ENCODE peak calls at places on chromosomes 13 and 19, in nine cellular contexts. One of them, this sample, is unnamed.

GRCh38 chr13:25966086-25966485 is 85.7 kb downstream of the SHISA2 start:
- DNase-seq in aorta: no peak
- DNase-seq in cardiac muscle cell: peak
- DNase-seq in psoas muscle: no peak
- DNase-seq in pancreas: no peak
- DNase-seq in H7: no peak
- DNase-seq in fibroblast of lung: no peak
- DNase-seq in mucosa of descending colon: no peak
- DNase-seq in astrocyte of the spinal cord: no peak
- DNase-seq in this sample: no peak

GRCh38 chr13:33388254-33388998 is 102.9 kb upstream of the STARD13 start:
- DNase-seq in fibroblast of lung: no peak
- DNase-seq in astrocyte of the spinal cord: no peak
- DNase-seq in aorta: no peak
- DNase-seq in cardiac muscle cell: no peak
- DNase-seq in H7: no peak
- DNase-seq in mucosa of descending colon: no peak
- DNase-seq in psoas muscle: no peak
- DNase-seq in pancreas: no peak
- DNase-seq in this sample: no peak

GRCh38 chr13:98746968-98747367 is 5.5 kb downstream of the SLC15A1 start:
- DNase-seq in psoas muscle: no peak
- DNase-seq in H7: no peak
- DNase-seq in astrocyte of the spinal cord: no peak
- DNase-seq in pancreas: no peak
- DNase-seq in fibroblast of lung: no peak
- DNase-seq in cardiac muscle cell: peak
- DNase-seq in mucosa of descending colon: no peak
- DNase-seq in aorta: no peak
- DNase-seq in this sample: no peak

GRCh38 chr19:16207063-16207462 is 9.4 kb downstream of the AP1M1 start:
- DNase-seq in aorta: peak
- DNase-seq in psoas muscle: no peak
- DNase-seq in cardiac muscle cell: no peak
- DNase-seq in H7: no peak
- DNase-seq in fibroblast of lung: no peak
- DNase-seq in astrocyte of the spinal cord: no peak
- DNase-seq in mucosa of descending colon: no peak
- DNase-seq in pancreas: peak
- DNase-seq in this sample: no peak

GRCh38 chr19:30605333-30605732 is 233.1 kb downstream of the ZNF536 start:
- DNase-seq in mucosa of descending colon: no peak
- DNase-seq in pancreas: no peak
- DNase-seq in astrocyte of the spinal cord: no peak
- DNase-seq in H7: no peak
- DNase-seq in cardiac muscle cell: no peak
- DNase-seq in aorta: no peak
- DNase-seq in fibroblast of lung: no peak
- DNase-seq in psoas muscle: no peak
- DNase-seq in this sample: no peak

GRCh38 chr13:77150651-77151050 is 123.7 kb upstream of the FBXL3 start:
- DNase-seq in astrocyte of the spinal cord: no peak
- DNase-seq in pancreas: no peak
- DNase-seq in mucosa of descending colon: no peak
- DNase-seq in H7: no peak
- DNase-seq in aorta: no peak
- DNase-seq in psoas muscle: no peak
- DNase-seq in fibroblast of lung: peak
- DNase-seq in cardiac muscle cell: peak
- DNase-seq in this sample: no peak

GRCh38 chr19:50414850-50415660 is 3.7 kb upstream of the SPIB start:
- DNase-seq in pancreas: peak
- DNase-seq in fibroblast of lung: peak
- DNase-seq in mucosa of descending colon: peak
- DNase-seq in H7: peak
- DNase-seq in aorta: peak
- DNase-seq in astrocyte of the spinal cord: peak
- DNase-seq in psoas muscle: peak
- DNase-seq in cardiac muscle cell: peak
- DNase-seq in this sample: no peak

GRCh38 chr19:39160523-39160861 is 34.9 kb downstream of the PAK4 start:
- DNase-seq in mucosa of descending colon: no peak
- DNase-seq in astrocyte of the spinal cord: peak
- DNase-seq in cardiac muscle cell: peak
- DNase-seq in pancreas: peak
- DNase-seq in fibroblast of lung: peak
- DNase-seq in psoas muscle: peak
- DNase-seq in H7: no peak
- DNase-seq in aorta: peak
- DNase-seq in this sample: peak

GRCh38 chr13:109163052-109163413 is 533.6 kb downstream of the MYO16 start:
- DNase-seq in mucosa of descending colon: no peak
- DNase-seq in psoas muscle: no peak
- DNase-seq in pancreas: no peak
- DNase-seq in fibroblast of lung: no peak
- DNase-seq in cardiac muscle cell: peak
- DNase-seq in H7: no peak
- DNase-seq in aorta: no peak
- DNase-seq in astrocyte of the spinal cord: no peak
- DNase-seq in this sample: no peak

GRCh38 chr13:106867249-106867648 is 299.3 kb upstream of the ARGLU1 start:
- DNase-seq in fibroblast of lung: peak
- DNase-seq in mucosa of descending colon: no peak
- DNase-seq in pancreas: no peak
- DNase-seq in H7: peak
- DNase-seq in astrocyte of the spinal cord: peak
- DNase-seq in cardiac muscle cell: peak
- DNase-seq in aorta: no peak
- DNase-seq in psoas muscle: no peak
- DNase-seq in this sample: no peak

GRCh38 chr13:36979361-36980040 is 19.6 kb downstream of the ALG5 start:
- DNase-seq in aorta: no peak
- DNase-seq in astrocyte of the spinal cord: no peak
- DNase-seq in fibroblast of lung: peak
- DNase-seq in mucosa of descending colon: no peak
- DNase-seq in pancreas: no peak
- DNase-seq in psoas muscle: no peak
- DNase-seq in H7: no peak
- DNase-seq in cardiac muscle cell: peak
- DNase-seq in this sample: no peak

DNA sequence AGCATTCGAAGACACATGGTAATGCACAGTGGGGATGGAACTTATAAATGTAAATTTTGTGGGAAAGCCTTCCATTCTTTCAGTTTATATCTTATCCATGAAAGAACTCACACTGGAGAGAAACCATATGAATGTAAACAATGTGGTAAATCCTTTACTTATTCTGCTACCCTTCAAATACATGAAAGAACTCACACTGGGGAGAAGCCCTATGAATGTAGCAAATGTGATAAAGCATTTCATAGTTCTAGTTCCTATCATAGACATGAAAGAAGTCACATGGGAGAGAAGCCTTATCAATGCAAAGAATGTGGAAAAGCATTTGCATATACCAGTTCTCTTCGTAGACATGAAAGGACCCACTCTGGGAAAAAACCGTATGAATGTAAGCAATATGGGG is 16.2 kb upstream of the ZNF763 start:
- DNase-seq in H7: no peak
- DNase-seq in mucosa of descending colon: no peak
- DNase-seq in aorta: no peak
- DNase-seq in astrocyte of the spinal cord: peak
- DNase-seq in cardiac muscle cell: no peak
- DNase-seq in pancreas: no peak
- DNase-seq in psoas muscle: no peak
- DNase-seq in fibroblast of lung: no peak
- DNase-seq in this sample: no peak
- H3K4me3 ChIP-seq in H7: no peak
- H3K4me3 ChIP-seq in mucosa of descending colon: no peak
- H3K4me3 ChIP-seq in aorta: no peak
- H3K4me3 ChIP-seq in astrocyte of the spinal cord: no peak
- H3K4me3 ChIP-seq in cardiac muscle cell: no peak
- H3K4me3 ChIP-seq in pancreas: no peak
- H3K4me3 ChIP-seq in psoas muscle: no peak
- H3K4me3 ChIP-seq in fibroblast of lung: no peak
- H3K4me3 ChIP-seq in this sample: no peak

DNA sequence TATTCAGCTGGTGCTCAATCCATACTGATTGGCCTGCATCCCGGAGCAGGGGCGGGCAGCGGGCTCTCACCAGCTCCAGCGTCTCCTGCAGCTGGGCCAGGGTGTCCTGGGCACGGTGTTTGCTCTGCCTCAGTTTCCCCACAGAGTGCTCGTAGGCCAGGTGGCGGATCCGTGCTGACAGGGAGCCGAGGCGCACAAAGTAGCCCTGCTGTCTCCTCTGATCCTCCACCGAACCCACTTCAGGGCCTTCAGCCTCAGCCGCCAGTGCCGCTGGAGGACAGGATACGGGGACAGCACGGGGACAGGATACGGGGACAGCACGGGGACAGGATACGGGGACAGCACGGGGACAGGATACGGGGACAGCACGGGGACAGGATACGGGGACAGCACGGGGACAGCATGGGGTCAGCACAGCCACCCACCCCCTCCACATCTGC is 7.3 kb upstream of the PLIN4 start:
- DNase-seq in H7: no peak
- DNase-seq in aorta: no peak
- DNase-seq in astrocyte of the spinal cord: no peak
- DNase-seq in fibroblast of lung: no peak
- DNase-seq in mucosa of descending colon: no peak
- DNase-seq in pancreas: peak
- DNase-seq in cardiac muscle cell: no peak
- DNase-seq in psoas muscle: no peak
- DNase-seq in this sample: no peak
- H3K4me3 ChIP-seq in H7: no peak
- H3K4me3 ChIP-seq in aorta: no peak
- H3K4me3 ChIP-seq in astrocyte of the spinal cord: no peak
- H3K4me3 ChIP-seq in fibroblast of lung: no peak
- H3K4me3 ChIP-seq in mucosa of descending colon: no peak
- H3K4me3 ChIP-seq in pancreas: no peak
- H3K4me3 ChIP-seq in cardiac muscle cell: no peak
- H3K4me3 ChIP-seq in psoas muscle: no peak
- H3K4me3 ChIP-seq in this sample: no peak

GRCh38 chr13:45623516-45624090 is 8.1 kb upstream of the ERICH6B start:
- DNase-seq in astrocyte of the spinal cord: peak
- DNase-seq in aorta: no peak
- DNase-seq in mucosa of descending colon: no peak
- DNase-seq in fibroblast of lung: peak
- DNase-seq in H7: no peak
- DNase-seq in pancreas: no peak
- DNase-seq in psoas muscle: no peak
- DNase-seq in cardiac muscle cell: peak
- DNase-seq in this sample: no peak
- H3K4me3 ChIP-seq in astrocyte of the spinal cord: no peak
- H3K4me3 ChIP-seq in aorta: no peak
- H3K4me3 ChIP-seq in mucosa of descending colon: no peak
- H3K4me3 ChIP-seq in fibroblast of lung: no peak
- H3K4me3 ChIP-seq in H7: no peak
- H3K4me3 ChIP-seq in pancreas: no peak
- H3K4me3 ChIP-seq in psoas muscle: no peak
- H3K4me3 ChIP-seq in cardiac muscle cell: no peak
- H3K4me3 ChIP-seq in this sample: no peak

GRCh38 chr13:47865883-47866282 is 135.2 kb downstream of the SUCLA2 start:
- DNase-seq in cardiac muscle cell: no peak
- DNase-seq in H7: no peak
- DNase-seq in fibroblast of lung: no peak
- DNase-seq in aorta: no peak
- DNase-seq in astrocyte of the spinal cord: no peak
- DNase-seq in mucosa of descending colon: no peak
- DNase-seq in pancreas: no peak
- DNase-seq in psoas muscle: no peak
- DNase-seq in this sample: no peak

GRCh38 chr13:47875206-47875605 is 125.9 kb downstream of the SUCLA2 start:
- DNase-seq in fibroblast of lung: no peak
- DNase-seq in H7: no peak
- DNase-seq in aorta: no peak
- DNase-seq in psoas muscle: no peak
- DNase-seq in pancreas: no peak
- DNase-seq in astrocyte of the spinal cord: no peak
- DNase-seq in cardiac muscle cell: no peak
- DNase-seq in mucosa of descending colon: no peak
- DNase-seq in this sample: no peak

GRCh38 chr13:47869780-47870179 is 131.3 kb downstream of the SUCLA2 start:
- DNase-seq in cardiac muscle cell: no peak
- DNase-seq in psoas muscle: no peak
- DNase-seq in astrocyte of the spinal cord: no peak
- DNase-seq in mucosa of descending colon: no peak
- DNase-seq in pancreas: no peak
- DNase-seq in H7: no peak
- DNase-seq in aorta: no peak
- DNase-seq in fibroblast of lung: no peak
- DNase-seq in this sample: no peak
- H3K4me3 ChIP-seq in cardiac muscle cell: no peak
- H3K4me3 ChIP-seq in psoas muscle: no peak
- H3K4me3 ChIP-seq in astrocyte of the spinal cord: no peak
- H3K4me3 ChIP-seq in mucosa of descending colon: no peak
- H3K4me3 ChIP-seq in pancreas: no peak
- H3K4me3 ChIP-seq in H7: no peak
- H3K4me3 ChIP-seq in aorta: no peak
- H3K4me3 ChIP-seq in fibroblast of lung: no peak
- H3K4me3 ChIP-seq in this sample: no peak